ENCODE peak calls at places on chromosome 6, in five cellular contexts. Q, N, K, A and I are unnamed samples. For H3K36me3, the result is how much of the 10 kb centered on the place peaks cover.

GRCh38 chr6:164168595-164168994 is 754.1 kb downstream of the QKI start:
- DNase-seq in K (no peak), A (no peak), N (no peak), Q (no peak), I (no peak)

GRCh38 chr6:8930009-8930408 is 494.7 kb upstream of the SLC35B3 start:
- DNase-seq in A (no peak), K (no peak), Q (no peak), N (no peak), I (no peak)

GRCh38 chr6:139597781-139598368 is 223.4 kb upstream of the CITED2 start:
- DNase-seq in Q (no peak), N (peak), A (peak), K (peak), I (no peak)

GRCh38 chr6:148487461-148487860 is 144.8 kb downstream of the SASH1 start:
- DNase-seq in N (no peak), A (no peak), K (no peak), Q (no peak), I (no peak)

GRCh38 chr6:156949376-156949775 is 172.2 kb downstream of the ARID1B start:
- DNase-seq in Q (peak), A (no peak), N (peak), K (peak), I (no peak)

GRCh38 chr6:170205126-170205525 is 85.8 kb downstream of the DLL1 start:
- DNase-seq in A (peak), K (no peak), Q (no peak), N (peak), I (no peak)

GRCh38 chr6:134310206-134310605 is 7.7 kb downstream of the SGK1 start:
- DNase-seq in N (no peak), K (peak), Q (no peak), A (no peak), I (no peak)

GRCh38 chr6:167552961-167553360 is 228.1 kb downstream of the TTLL2 start:
- DNase-seq in K (no peak), N (no peak), A (no peak), Q (no peak), I (no peak)

GRCh38 chr6:43768983-43769525 is 957 bp upstream of the VEGFA start:
- DNase-seq in K (peak), Q (no peak), A (peak), N (peak), I (no peak)

GRCh38 chr6:38634518-38634917 is 5.2 kb downstream of the BTBD9 start:
- DNase-seq in A (no peak), Q (no peak), K (peak), N (no peak), I (no peak)

GRCh38 chr6:140051521-140052455 is 677.3 kb upstream of the CITED2 start:
- DNase-seq in A (no peak), K (peak), N (no peak), Q (no peak), I (no peak)

GRCh38 chr6:166109608-166110007 is 58.0 kb downstream of the TBXT start:
- DNase-seq in K (no peak), N (no peak), A (no peak), Q (no peak), I (no peak)

GRCh38 chr6:79737172-79737571 is 106.0 kb downstream of the SH3BGRL2 start:
- DNase-seq in A (no peak), K (peak), Q (no peak), N (no peak), I (peak)

GRCh38 chr6:167306401-167306998 is 15.4 kb downstream of the UNC93A start:
- DNase-seq in Q (peak), N (no peak), K (no peak), A (no peak), I (no peak)

GRCh38 chr6:28814032-28814976 is 109.5 kb downstream of the TRIM27 start:
- DNase-seq in A (no peak), Q (no peak), K (no peak), N (no peak), I (no peak)

GRCh38 chr6:137638926-137639706 is 144.9 kb upstream of the OLIG3 start:
- DNase-seq in N (no peak), A (no peak), K (no peak), Q (no peak), I (no peak)

GRCh38 chr6:75266716-75267291 is 17.8 kb downstream of the TMEM30A start:
- DNase-seq in N (no peak), K (peak), Q (no peak), A (no peak), I (no peak)

GRCh38 chr6:66096679-66097078 is 389.7 kb upstream of the EYS start:
- DNase-seq in Q (no peak), N (no peak), A (no peak), K (no peak), I (no peak)

GRCh38 chr6:132750455-132751248 is 7.1 kb downstream of the VNN2 start:
- DNase-seq in N (no peak), K (no peak), A (no peak), Q (no peak), I (no peak)

GRCh38 chr6:149268768-149269167 is 48.7 kb upstream of the TAB2 start:
- DNase-seq in A (no peak), K (peak), Q (no peak), N (no peak), I (no peak)

GRCh38 chr6:108737594-108738546 is 110.4 kb upstream of the ARMC2 start:
- DNase-seq in A (peak), N (no peak), Q (peak), K (peak), I (peak)

GRCh38 chr6:166678426-166678825 is 51.4 kb upstream of the RPS6KA2 start:
- DNase-seq in N (no peak), A (no peak), Q (peak), K (peak), I (no peak)

GRCh38 chr6:69379518-69379917 is 417.3 kb downstream of the LMBRD1 start:
- DNase-seq in A (no peak), K (no peak), N (no peak), Q (no peak), I (no peak)

GRCh38 chr6:80437186-80437585 is 330.7 kb downstream of the BCKDHB start:
- DNase-seq in A (no peak), N (no peak), Q (no peak), K (peak), I (no peak)

GRCh38 chr6:170208651-170209353 is 82.1 kb downstream of the DLL1 start:
- DNase-seq in K (no peak), N (peak), A (peak), Q (no peak), I (no peak)

GRCh38 chr6:30100585-30101422 is 12.1 kb downstream of the TRIM31 start:
- DNase-seq in Q (no peak), K (no peak), A (no peak), N (peak), I (no peak)

GRCh38 chr6:32826996-32827395 is 10.2 kb upstream of the HLA-DOB start:
- DNase-seq in K (no peak), Q (no peak), A (no peak), N (no peak), I (no peak)

GRCh38 chr6:118288355-118289124 is 259.6 kb upstream of the PLN start:
- DNase-seq in N (no peak), A (no peak), Q (no peak), K (peak), I (no peak)

GRCh38 chr6:95780037-95780436 is 202.7 kb downstream of the MANEA start:
- DNase-seq in Q (no peak), A (no peak), K (no peak), N (no peak), I (no peak)

GRCh38 chr6:16947461-16948159 is 154.2 kb upstream of the STMND1 start:
- DNase-seq in A (no peak), N (peak), K (peak), Q (peak), I (peak)

GRCh38 chr6:150741633-150742200 is 123.8 kb upstream of the MTHFD1L start:
- DNase-seq in Q (peak), K (no peak), N (no peak), A (no peak), I (no peak)

GRCh38 chr6:43504756-43505593 is 5.2 kb downstream of the LRRC73 start:
- DNase-seq in K (no peak), Q (no peak), N (no peak), A (no peak), I (no peak)

GRCh38 chr6:90819483-90819882 is 232.6 kb upstream of the MAP3K7 start:
- DNase-seq in Q (no peak), N (no peak), K (no peak), A (no peak), I (no peak)

GRCh38 chr6:124956018-124956417 is 6.2 kb upstream of the RNF217 start:
- DNase-seq in K (no peak), Q (no peak), N (no peak), A (no peak), I (no peak)

GRCh38 chr6:102488729-102489128 is 1095.2 kb downstream of the GRIK2 start:
- DNase-seq in K (no peak), N (no peak), Q (no peak), A (no peak), I (peak)

GRCh38 chr6:44462797-44463770 is 75.6 kb downstream of the CDC5L start:
- DNase-seq in Q (no peak), N (no peak), K (no peak), A (no peak), I (no peak)

GRCh38 chr6:56637640-56638039 is 5.0 kb downstream of the DST start:
- DNase-seq in K (peak), Q (peak), N (no peak), A (no peak), I (peak)

GRCh38 chr6:25193865-25194679 is 85.1 kb upstream of the CARMIL1 start:
- DNase-seq in K (no peak), A (no peak), N (no peak), Q (no peak), I (no peak)

GRCh38 chr6:25202505-25202904 is 76.7 kb upstream of the CARMIL1 start:
- DNase-seq in K (peak), N (no peak), Q (no peak), A (no peak), I (no peak)

GRCh38 chr6:25197116-25197515 is 82.1 kb upstream of the CARMIL1 start:
- DNase-seq in K (no peak), Q (no peak), A (no peak), N (no peak), I (no peak)

GRCh38 chr6:25199544-25199943 is 79.6 kb upstream of the CARMIL1 start:
- DNase-seq in Q (no peak), A (no peak), K (no peak), N (no peak), I (no peak)
- H3K4me3 ChIP-seq in Q (no peak), A (no peak), K (no peak), N (no peak), I (no peak)

GRCh38 chr6:158269657-158270056 is 42.6 kb upstream of the TULP4 start:
- DNase-seq in A (no peak), N (no peak), K (no peak), Q (no peak), I (no peak)

GRCh38 chr6:158266131-158266530 is 46.1 kb upstream of the TULP4 start:
- DNase-seq in Q (no peak), A (no peak), K (no peak), N (no peak), I (no peak)

GRCh38 chr6:158272324-158272723 is 39.9 kb upstream of the TULP4 start:
- DNase-seq in N (no peak), Q (no peak), K (no peak), A (no peak), I (no peak)

GRCh38 chr6:158268361-158269147 is 43.7 kb upstream of the TULP4 start:
- DNase-seq in N (no peak), K (no peak), Q (no peak), A (no peak), I (no peak)

GRCh38 chr6:158270389-158271127 is 41.7 kb upstream of the TULP4 start:
- DNase-seq in Q (no peak), A (no peak), K (no peak), N (no peak), I (no peak)
- TF ChIP-seq CTCF in Q (no peak), A (no peak), K (no peak), N (no peak), I (no peak)

GRCh38 chr6:10891960-10892359 is 5.1 kb downstream of the SYCP2L start:
- DNase-seq in K (no peak), A (no peak), N (no peak), Q (no peak), I (no peak)
- H3K36me3 ChIP-seq in K (under half), A (under half), N (under half), Q (under half), I (under half)

DNA sequence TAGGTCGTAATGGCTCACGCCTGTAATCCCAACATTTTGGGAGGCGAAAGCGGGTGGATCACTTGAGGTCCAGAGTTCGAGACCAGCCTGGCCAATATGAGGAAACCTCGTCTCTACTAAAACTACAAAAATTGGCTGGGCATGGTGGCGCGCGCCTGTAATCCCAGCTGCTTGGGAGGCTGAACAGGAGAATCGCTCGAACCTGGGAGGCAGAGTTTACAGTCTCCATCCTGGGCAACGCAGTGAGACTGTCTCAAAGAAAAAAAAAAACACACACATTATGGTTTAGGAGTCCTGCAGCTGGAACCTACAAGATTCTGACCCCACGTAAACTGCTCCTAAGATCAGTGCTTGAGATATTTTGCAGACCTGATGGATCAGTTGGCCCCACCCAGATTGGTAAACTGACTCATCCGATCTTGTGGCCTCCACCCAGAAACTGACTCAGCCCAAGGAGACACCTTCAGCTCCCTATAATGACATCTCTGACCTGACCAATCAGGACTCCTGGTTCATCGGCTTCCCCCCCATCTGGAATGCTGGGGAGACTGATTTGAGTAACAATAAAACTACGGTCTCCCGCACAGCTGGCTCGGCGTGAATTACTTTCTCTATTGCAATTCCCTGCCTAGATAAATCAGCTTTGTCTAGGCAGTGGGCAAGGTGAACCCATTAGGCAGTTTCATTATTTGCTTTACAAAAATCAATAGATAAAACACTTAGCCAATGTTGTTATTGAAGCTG is 96.2 kb upstream of the BTN3A2 start:
- DNase-seq in A (no peak), K (peak), N (no peak), Q (no peak), I (no peak)
- H3K4me3 ChIP-seq in A (no peak), K (no peak), N (no peak), Q (no peak), I (no peak)

GRCh38 chr6:152482289-152482688 is 154.9 kb downstream of the SYNE1 start:
- DNase-seq in N (no peak), K (no peak), Q (no peak), A (no peak), I (no peak)

GRCh38 chr6:152474341-152474740 is 162.8 kb downstream of the SYNE1 start:
- DNase-seq in Q (no peak), N (no peak), A (no peak), K (no peak), I (no peak)

DNA sequence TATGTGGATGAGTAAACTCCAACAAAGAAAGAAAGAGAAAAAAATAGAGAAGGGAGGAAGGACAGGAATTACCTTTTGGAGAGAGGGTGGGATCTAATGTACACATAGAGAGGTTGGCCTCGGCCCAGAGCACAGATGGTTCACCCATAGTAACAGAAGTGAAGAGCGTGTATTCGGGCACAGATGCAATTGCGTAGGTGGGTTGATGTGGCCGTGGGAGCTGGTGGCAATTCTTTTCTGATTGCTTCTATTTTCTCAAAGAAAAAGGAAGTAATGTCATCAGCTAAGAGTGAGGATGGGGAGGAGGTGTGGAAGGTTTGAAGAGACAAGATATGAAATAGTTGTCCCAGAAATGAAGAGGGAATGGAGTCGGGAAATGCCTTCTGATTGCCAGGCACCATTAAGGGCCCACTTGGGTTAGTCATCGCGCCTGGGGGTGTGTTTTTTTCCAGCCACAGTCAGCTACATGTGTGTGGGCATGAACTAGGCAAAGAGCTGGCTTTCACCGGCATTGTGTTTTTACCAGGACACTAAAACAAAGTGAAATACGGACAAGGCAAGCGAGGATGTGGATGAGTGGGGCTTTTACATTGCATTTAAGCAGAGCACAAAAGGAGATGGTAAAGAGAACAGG is 158.7 kb downstream of the SYNE1 start:
- DNase-seq in N (no peak), A (no peak), Q (no peak), K (no peak), I (no peak)
- TF ChIP-seq CTCF in N (no peak), A (no peak), Q (no peak), K (no peak), I (no peak)

GRCh38 chr6:106547556-106547955 is 81.7 kb downstream of the RTN4IP1 start:
- DNase-seq in A (no peak), N (no peak), K (no peak), Q (no peak), I (no peak)

GRCh38 chr6:106547053-106547414 is 82.3 kb downstream of the RTN4IP1 start:
- DNase-seq in A (no peak), N (no peak), Q (peak), K (no peak), I (no peak)

GRCh38 chr6:106549521-106549920 is 79.8 kb downstream of the RTN4IP1 start:
- DNase-seq in N (no peak), K (no peak), A (no peak), Q (no peak), I (no peak)

GRCh38 chr6:106546322-106547052 is 82.8 kb downstream of the RTN4IP1 start:
- DNase-seq in A (no peak), Q (peak), N (no peak), K (peak), I (peak)

DNA sequence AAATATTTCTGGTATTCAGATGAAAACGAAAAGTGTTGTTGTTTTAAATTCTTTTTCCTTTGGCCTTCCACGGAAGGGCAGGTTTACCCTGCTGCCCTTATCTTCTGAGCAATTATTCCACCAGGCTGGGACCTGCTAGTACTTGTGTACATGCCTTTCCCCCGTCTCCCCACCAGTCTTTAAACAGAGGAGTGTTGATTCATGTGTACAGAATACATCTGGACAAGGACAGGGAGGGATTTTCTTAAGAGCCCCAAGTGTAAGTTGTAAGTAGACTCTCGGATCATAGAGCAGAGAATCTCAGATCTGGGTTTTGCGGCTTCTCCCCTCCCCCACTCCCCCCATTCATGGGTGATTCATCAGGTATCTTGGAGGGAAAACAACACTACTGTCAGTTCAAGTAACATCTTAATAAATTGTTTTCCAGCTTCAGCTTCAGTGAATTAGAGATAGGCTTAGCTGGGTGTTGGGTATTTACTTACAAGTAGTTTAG is 81.3 kb downstream of the RTN4IP1 start:
- DNase-seq in A (no peak), K (peak), N (no peak), Q (no peak), I (peak)
- H3K36me3 ChIP-seq in A (under half), K (under half), N (under half), Q (under half), I (under half)

DNA sequence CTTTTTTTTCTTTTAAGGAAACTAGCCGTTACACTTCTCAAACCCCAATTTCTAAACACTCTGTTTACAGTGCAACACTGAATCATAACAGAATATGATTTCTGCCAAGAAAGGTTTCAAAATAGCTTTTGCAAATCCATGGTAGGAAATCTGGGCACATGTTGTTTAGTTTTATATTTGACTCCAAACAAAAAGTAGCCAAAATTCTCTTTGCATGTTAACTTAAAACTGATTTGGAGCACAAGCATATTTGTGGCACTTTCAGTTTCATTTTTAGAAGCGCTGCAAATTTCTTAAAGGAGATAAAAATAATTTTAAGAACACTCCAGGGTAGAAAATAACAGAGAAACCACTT is 140.5 kb upstream of the CARMIL1 start:
- DNase-seq in Q (no peak), A (no peak), K (peak), N (no peak), I (no peak)
- H3K4me3 ChIP-seq in Q (no peak), A (peak), K (peak), N (no peak), I (no peak)